ENCODE peak calls at places on chromosomes 6 and 20, in six cellular contexts. F, A, X, T, J and L are unnamed samples.

GRCh38 chr6:33144373-33144772 is 47.9 kb downstream of the COL11A2 start:
- DNase-seq in F (no peak), T (no peak), X (no peak), A (no peak), J (no peak), L (no peak)

GRCh38 chr6:152846825-152847224 is 96.2 kb downstream of the VIP start:
- DNase-seq in X (peak), T (no peak), F (no peak), A (no peak), J (peak), L (no peak)

GRCh38 chr6:38188677-38189335 is 369.3 kb downstream of the ZFAND3 start:
- DNase-seq in A (no peak), X (no peak), J (no peak), F (no peak), T (no peak), L (no peak)

GRCh38 chr6:37524919-37525318 is 25.2 kb upstream of the CCDC167 start:
- DNase-seq in A (no peak), F (no peak), T (no peak), X (no peak), J (no peak), L (no peak)

GRCh38 chr6:32759669-32760068 is 3.7 kb downstream of the HLA-DQB2 start:
- DNase-seq in J (no peak), F (no peak), T (no peak), A (no peak), X (no peak), L (no peak)

GRCh38 chr6:89834884-89835792 is 5.5 kb downstream of the CASP8AP2 start:
- DNase-seq in X (no peak), T (no peak), F (no peak), A (no peak), J (peak), L (no peak)

GRCh38 chr20:7926767-7927166 is 13.5 kb downstream of the HAO1 start:
- DNase-seq in A (no peak), J (peak), T (peak), X (peak), F (peak), L (no peak)

GRCh38 chr20:50449789-50450492 is 60.2 kb upstream of the PTPN1 start:
- DNase-seq in J (no peak), X (no peak), A (no peak), F (no peak), T (no peak), L (no peak)

GRCh38 chr6:27866370-27867050 is 45.7 kb downstream of the OR2B2 start:
- DNase-seq in J (peak), F (peak), T (no peak), A (peak), X (peak), L (no peak)
- TF ChIP-seq CTCF in J (no peak), F (no peak), T (no peak), A (no peak), X (no peak), L (no peak)

GRCh38 chr6:110039996-110040383 is 61.9 kb downstream of the GPR6 start:
- DNase-seq in T (peak), A (peak), F (peak), J (peak), X (peak), L (peak)
- TF ChIP-seq CTCF in T (peak), A (peak), F (peak), J (peak), X (peak), L (no peak)

DNA sequence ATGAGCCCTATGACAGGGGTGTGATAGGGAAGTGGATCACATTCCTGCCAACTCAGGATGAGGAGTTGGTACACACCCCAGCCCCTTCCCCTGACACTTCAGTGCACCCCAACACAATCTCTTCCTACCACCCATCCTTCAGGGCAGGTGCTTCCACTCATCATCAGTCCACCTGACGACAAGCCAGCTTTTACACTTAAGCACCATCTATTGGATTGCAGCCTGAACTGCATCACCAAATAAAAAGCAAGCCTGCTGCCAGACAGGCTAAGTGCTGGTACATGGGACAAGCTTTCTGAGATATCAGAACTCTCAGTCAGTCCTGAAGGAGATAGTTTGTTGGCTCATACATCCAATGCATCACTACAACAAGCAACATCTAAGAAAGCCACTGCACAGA is 69.0 kb upstream of the TMEM200A start:
- DNase-seq in T (peak), A (no peak), J (peak), X (peak), F (no peak), L (no peak)
- TF ChIP-seq CTCF in T (peak), A (no peak), J (peak), X (peak), F (no peak), L (no peak)

GRCh38 chr6:11538799-11539468 is 1.4 kb downstream of the TMEM170B start:
- DNase-seq in F (no peak), A (no peak), X (no peak), J (peak), T (no peak), L (no peak)

GRCh38 chr6:11535801-11536230 is 1.7 kb upstream of the TMEM170B start:
- DNase-seq in F (peak), J (no peak), A (no peak), X (no peak), T (peak), L (no peak)

GRCh38 chr6:11536795-11537194 is 754 bp upstream of the TMEM170B start:
- DNase-seq in T (no peak), A (peak), J (peak), F (no peak), X (peak), L (peak)

GRCh38 chr6:11537229-11538048 is at the start of gene TMEM170B:
- DNase-seq in J (peak), X (peak), F (peak), T (peak), A (peak), L (peak)

GRCh38 chr6:11538049-11538798 is 675 bp downstream of the TMEM170B start:
- DNase-seq in A (peak), T (no peak), F (peak), J (peak), X (peak), L (peak)
- TF ChIP-seq CTCF in A (no peak), T (no peak), F (no peak), J (no peak), X (no peak), L (no peak)

GRCh38 chr20:39289316-39289715 is 327.2 kb downstream of the DHX35 start:
- DNase-seq in T (no peak), A (no peak), F (no peak), J (peak), X (peak), L (no peak)

GRCh38 chr20:39280875-39281274 is 318.7 kb downstream of the DHX35 start:
- DNase-seq in F (no peak), T (no peak), J (no peak), A (no peak), X (no peak), L (no peak)

GRCh38 chr20:39282619-39283092 is 320.5 kb downstream of the DHX35 start:
- DNase-seq in J (no peak), F (no peak), T (no peak), X (peak), A (peak), L (peak)

DNA sequence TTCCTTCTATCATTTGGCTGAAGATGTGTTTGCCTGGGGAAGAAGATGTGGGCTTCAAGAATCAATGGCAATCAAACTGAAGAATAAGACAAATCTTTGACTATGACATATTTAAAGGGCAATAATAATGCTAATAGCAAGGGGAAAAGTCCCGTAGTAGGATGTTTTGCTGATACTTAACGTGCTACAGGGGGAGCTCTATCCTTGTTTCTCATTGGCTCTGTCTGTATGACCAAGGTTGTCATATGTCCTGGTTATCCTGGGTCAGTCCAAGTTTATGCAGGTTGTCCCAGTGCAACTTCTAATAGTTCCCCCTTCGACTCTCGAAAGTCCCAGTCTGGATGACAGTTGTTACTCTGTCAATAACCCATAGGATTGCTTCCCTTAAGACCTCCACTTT is 321.3 kb downstream of the DHX35 start:
- DNase-seq in X (no peak), A (no peak), J (no peak), T (no peak), F (no peak), L (no peak)
- TF ChIP-seq CTCF in X (peak), A (no peak), J (peak), T (no peak), F (no peak), L (no peak)

GRCh38 chr20:1440024-1440423 is 26.6 kb downstream of the NSFL1C start:
- DNase-seq in T (peak), J (peak), A (no peak), F (no peak), X (peak), L (no peak)
- TF ChIP-seq CTCF in T (peak), J (peak), A (no peak), F (peak), X (peak), L (no peak)

GRCh38 chr20:36754656-36755222 is 8.8 kb upstream of the NDRG3 start:
- DNase-seq in T (peak), A (peak), F (peak), X (peak), J (peak), L (peak)
- TF ChIP-seq CTCF in T (peak), A (peak), F (peak), X (peak), J (peak), L (peak)

GRCh38 chr20:62704341-62704948 is 4.2 kb upstream of the NTSR1 start:
- DNase-seq in A (peak), F (peak), J (no peak), T (peak), X (no peak), L (no peak)
- TF ChIP-seq CTCF in A (no peak), F (no peak), J (no peak), T (no peak), X (no peak), L (no peak)

DNA sequence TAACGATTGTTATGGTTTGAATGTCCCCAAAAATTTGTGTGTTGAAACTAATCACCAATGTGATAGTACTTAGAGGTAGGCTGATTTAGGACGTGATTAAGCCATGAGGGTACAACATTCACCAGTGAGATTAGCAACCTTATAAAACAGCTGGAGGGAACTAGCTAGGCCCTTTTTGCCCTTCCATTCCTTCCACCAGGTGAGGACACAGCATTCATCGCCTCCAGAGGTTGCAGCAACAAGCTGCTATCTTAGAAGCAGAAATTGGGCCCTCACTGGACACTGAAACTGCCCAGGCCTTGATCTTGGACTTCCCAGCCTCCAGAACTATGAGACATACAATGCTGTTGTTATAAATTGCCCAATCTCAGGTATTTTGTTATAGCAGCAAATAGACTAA is 340.7 kb upstream of the JARID2 start:
- DNase-seq in F (no peak), X (no peak), J (no peak), A (no peak), T (no peak), L (no peak)
- TF ChIP-seq CTCF in F (no peak), X (peak), J (no peak), A (no peak), T (no peak), L (no peak)

DNA sequence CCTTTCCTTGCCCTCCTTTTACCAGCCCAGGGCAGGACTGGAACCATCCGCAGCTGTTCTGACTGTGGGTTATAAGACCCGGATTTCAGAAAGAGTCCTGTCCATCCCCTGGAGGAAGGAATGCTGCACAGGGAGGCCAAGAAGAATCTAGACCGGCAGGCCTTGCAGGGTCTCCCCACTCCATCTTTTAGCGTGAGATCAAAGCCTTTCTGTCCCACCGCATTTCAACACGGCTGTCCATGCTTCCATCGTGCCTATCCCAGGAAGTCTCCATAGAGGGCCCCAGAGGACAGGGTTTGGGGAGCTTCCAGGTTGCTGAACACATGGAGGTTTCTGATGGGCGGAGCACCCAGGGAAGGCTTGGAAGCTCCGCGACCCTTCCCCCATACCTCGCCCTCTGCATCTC is 79.3 kb upstream of the AGPAT4 start:
- DNase-seq in J (no peak), F (no peak), X (peak), T (peak), A (no peak), L (peak)
- TF ChIP-seq CTCF in J (no peak), F (peak), X (peak), T (no peak), A (no peak), L (peak)